ENCODE peak calls at places on chromosomes 5 and 9, in six cellular contexts. U is A549; O is progenitor cell of endocrine pancreas; Y is CD8-positive, alpha-beta memory T cell; R is NCI-H1092; J is AG08396. D is an unnamed sample.

GRCh38 chr9:92289708-92290390 is 3.6 kb downstream of the IARS1 start:
- DNase-seq in U (no peak), O (no peak), Y (no peak), R (no peak), J (no peak), D (no peak)

GRCh38 chr5:98698359-98698758 is 75.1 kb upstream of the RGMB start:
- DNase-seq in U (no peak), O (no peak), Y (no peak), R (no peak), J (no peak), D (no peak)

GRCh38 chr9:110173322-110173642 is 34.7 kb downstream of the C9orf152 start:
- DNase-seq in U (no peak), O (no peak), Y (no peak), R (no peak), J (no peak), D (no peak)

GRCh38 chr5:176153741-176154140 is 84.5 kb upstream of the SIMC1 start:
- DNase-seq in U (no peak), O (no peak), Y (no peak), R (no peak), J (no peak), D (no peak)

GRCh38 chr9:112037281-112038016 is 137.6 kb downstream of the SUSD1 start:
- DNase-seq in U (no peak), O (no peak), Y (peak), R (no peak), J (no peak), D (no peak)

GRCh38 chr5:104739503-104739902 is 1176.9 kb upstream of the NUDT12 start:
- DNase-seq in U (no peak), O (no peak), Y (no peak), R (no peak), J (no peak), D (no peak)

GRCh38 chr5:179405054-179405416 is 59.8 kb upstream of the ADAMTS2 start:
- DNase-seq in U (no peak), O (no peak), Y (no peak), R (no peak), J (no peak), D (no peak)

GRCh38 chr9:36102742-36103495 is 33.6 kb upstream of the GLIPR2 start:
- DNase-seq in U (peak), O (peak), Y (peak), R (peak), J (peak), D (peak)

GRCh38 chr9:125942111-125942510 is 194.9 kb downstream of the PBX3 start:
- DNase-seq in U (no peak), O (no peak), Y (no peak), R (no peak), J (no peak), D (no peak)

GRCh38 chr9:114117996-114118830 is 19.1 kb upstream of the KIF12 start:
- DNase-seq in U (no peak), O (peak), Y (no peak), R (peak), J (no peak), D (peak)

GRCh38 chr5:151406322-151406947 is 41.0 kb upstream of the SLC36A1 start:
- DNase-seq in U (peak), O (no peak), Y (no peak), R (no peak), J (peak), D (peak)

GRCh38 chr9:104606202-104606601 is 775 bp upstream of the OR13C2 start:
- DNase-seq in U (no peak), O (no peak), Y (no peak), R (no peak), J (no peak), D (no peak)

GRCh38 chr9:36993933-36994764 is 39.9 kb downstream of the PAX5 start:
- DNase-seq in U (no peak), O (no peak), Y (peak), R (no peak), J (no peak), D (no peak)